ENCODE peak calls at places on chromosomes 11 and 22, in ten cellular contexts. A is breast epithelium, E is A549, T is fibroblast of mammary gland, Y is choroid plexus epithelial cell, G is kidney, K is pancreas, Q is right lobe of liver, I is heart left ventricle, O is psoas muscle. S is an unnamed sample.

GRCh38 chr11:103587951-103588788 is 448.3 kb upstream of the DDI1 start:
- DNase-seq in A (no peak), E (no peak), T (no peak), Y (no peak), G (no peak), K (no peak), Q (no peak), I (no peak), O (no peak), S (no peak)

GRCh38 chr11:60498853-60499252 is 6.3 kb downstream of the MS4A12 start:
- DNase-seq in A (no peak), E (no peak), T (no peak), Y (no peak), G (no peak), K (no peak), Q (no peak), I (no peak), O (no peak), S (no peak)

GRCh38 chr11:37141707-37142106 is 543.7 kb upstream of the RAG2 start:
- DNase-seq in A (no peak), E (no peak), T (no peak), Y (no peak), G (no peak), K (no peak), Q (no peak), I (no peak), O (no peak), S (no peak)

GRCh38 chr11:13183094-13183825 is 94.3 kb upstream of the BMAL1 start:
- DNase-seq in A (no peak), E (peak; percentile 48), T (peak; percentile 59), Y (peak; percentile 75), G (no peak), K (no peak), Q (no peak), I (no peak), O (no peak), S (no peak)

GRCh38 chr11:126548576-126549272 is 193.2 kb downstream of the ST3GAL4 start:
- DNase-seq in A (no peak), E (no peak), T (no peak), Y (no peak), G (no peak), K (no peak), Q (no peak), I (no peak), O (no peak), S (no peak)

GRCh38 chr22:37025500-37026070 is 6.0 kb downstream of the MPST start:
- DNase-seq in A (no peak), E (no peak), T (no peak), Y (no peak), G (peak; percentile 15), K (no peak), Q (no peak), I (no peak), O (no peak), S (no peak)

GRCh38 chr11:129996113-129996870 is 6.3 kb downstream of the PRDM10 start:
- DNase-seq in A (no peak), E (no peak), T (no peak), Y (no peak), G (peak; percentile 46), K (no peak), Q (no peak), I (peak; percentile 21), O (no peak), S (no peak)

GRCh38 chr22:38080847-38081635 is 2.9 kb downstream of the SLC16A8 start:
- DNase-seq in A (no peak), E (no peak), T (peak; percentile 18), Y (peak; percentile 30), G (peak; percentile 80), K (peak; percentile 78), Q (peak; percentile 58), I (no peak), O (peak; percentile 67), S (no peak)

DNA sequence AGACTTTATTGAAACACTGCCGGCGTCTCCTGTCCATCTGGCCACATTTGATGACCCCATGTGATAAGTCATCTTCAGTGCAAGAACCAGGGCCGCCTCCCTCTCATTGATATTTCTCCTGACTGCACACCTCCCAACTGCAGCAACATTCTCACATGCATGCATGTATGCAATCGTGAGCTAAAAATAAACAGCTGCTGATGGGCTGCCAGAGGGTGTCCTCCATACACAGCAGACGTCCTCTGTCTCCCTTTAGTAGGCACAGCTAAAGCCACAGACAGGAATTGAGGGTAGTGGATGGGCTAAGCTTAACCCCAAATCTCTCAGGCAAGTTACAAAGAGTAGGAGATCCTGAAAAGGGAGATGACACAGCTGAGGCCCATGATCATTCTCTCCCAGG is 106.7 kb upstream of the HSD17B12 start:
- DNase-seq in A (no peak), E (no peak), T (no peak), Y (no peak), G (no peak), K (no peak), Q (no peak), I (peak; percentile 27), O (no peak), S (no peak)
- TF ChIP-seq CTCF in A (no peak), E (no peak), T (no peak), Y (no peak), G (no peak), K (no peak), Q (no peak), I (no peak), O (no peak), S (no peak)

GRCh38 chr11:67355794-67356550 is 2.6 kb upstream of the POLD4 start:
- DNase-seq in A (no peak), E (peak; percentile 1), T (no peak), Y (no peak), G (no peak), K (no peak), Q (no peak), I (no peak), O (no peak), S (no peak)

GRCh38 chr11:67352546-67353316 is 615 bp downstream of the POLD4 start:
- DNase-seq in A (no peak), E (no peak), T (no peak), Y (no peak), G (peak; percentile 90), K (no peak), Q (peak; percentile 73), I (peak; percentile 50), O (no peak), S (peak; percentile 80)

GRCh38 chr11:67355023-67355793 is 1.9 kb upstream of the POLD4 start:
- DNase-seq in A (no peak), E (peak; percentile 11), T (no peak), Y (no peak), G (no peak), K (no peak), Q (no peak), I (no peak), O (peak; percentile 54), S (peak; percentile 69)

GRCh38 chr11:67353317-67354313 is at the start of gene POLD4:
- DNase-seq in A (peak; percentile 98), E (peak; percentile 95), T (peak; percentile 94), Y (peak; percentile 96), G (peak; percentile 99), K (peak; percentile 97), Q (peak; percentile 99), I (peak; percentile 99), O (peak; percentile 100), S (peak; percentile 99)

DNA sequence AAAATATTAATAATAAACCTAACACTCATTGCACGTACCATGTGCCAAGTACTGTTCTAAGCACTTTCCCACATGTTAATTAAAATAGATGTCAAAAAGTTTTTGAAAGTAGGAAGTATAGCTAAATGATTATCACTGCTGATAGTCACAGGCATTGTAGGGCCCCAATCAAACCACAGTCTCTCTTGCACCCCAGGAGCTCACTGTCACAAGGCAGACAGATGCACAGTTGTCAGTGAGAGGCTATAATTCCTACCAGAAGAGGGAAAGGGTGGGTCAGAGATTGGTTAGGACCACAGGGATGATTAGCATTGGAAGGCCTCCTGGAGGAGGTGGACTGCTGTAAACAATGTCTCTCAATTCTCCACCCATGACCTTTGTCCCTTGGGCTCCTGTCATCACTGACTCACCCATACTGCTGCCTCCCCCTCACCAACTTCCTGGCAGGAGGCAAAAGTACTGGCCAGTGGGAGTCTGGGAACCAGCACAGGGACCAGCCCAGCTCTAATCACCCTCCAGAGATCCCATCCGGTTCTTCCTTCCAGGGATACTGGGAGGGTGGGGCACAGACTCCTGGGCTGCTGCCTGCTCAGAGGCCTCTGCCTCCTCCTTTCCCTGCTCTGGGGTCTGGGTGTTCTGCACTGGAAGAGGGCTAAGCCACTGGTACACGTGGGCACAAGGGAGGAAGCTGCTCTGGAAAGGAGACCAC is 1.1 kb upstream of the POLD4 start:
- DNase-seq in A (no peak), E (peak; percentile 96), T (peak; percentile 99), Y (peak; percentile 84), G (peak; percentile 90), K (no peak), Q (peak; percentile 80), I (peak; percentile 80), O (peak; percentile 82), S (no peak)
- TF ChIP-seq CTCF in A (no peak), E (no peak), T (peak; percentile 35), Y (peak; percentile 44), G (no peak), K (no peak), Q (no peak), I (no peak), O (no peak), S (no peak)

GRCh38 chr11:63761870-63762661 is 6.5 kb downstream of the ZFTA start:
- DNase-seq in A (no peak), E (no peak), T (no peak), Y (no peak), G (peak; percentile 77), K (peak; percentile 55), Q (no peak), I (peak; percentile 29), O (peak; percentile 58), S (peak; percentile 45)

GRCh38 chr11:63764201-63764711 is 4.3 kb downstream of the ZFTA start:
- DNase-seq in A (no peak), E (no peak), T (no peak), Y (no peak), G (peak; percentile 75), K (peak; percentile 58), Q (peak; percentile 56), I (peak; percentile 13), O (peak; percentile 53), S (no peak)

GRCh38 chr11:63761173-63761572 is 7.4 kb downstream of the ZFTA start:
- DNase-seq in A (no peak), E (no peak), T (no peak), Y (no peak), G (no peak), K (no peak), Q (no peak), I (no peak), O (no peak), S (no peak)

GRCh38 chr11:63763506-63764200 is 4.9 kb downstream of the ZFTA start:
- DNase-seq in A (no peak), E (no peak), T (peak; percentile 59), Y (no peak), G (peak; percentile 75), K (peak; percentile 55), Q (peak; percentile 87), I (peak; percentile 41), O (peak; percentile 69), S (no peak)

DNA sequence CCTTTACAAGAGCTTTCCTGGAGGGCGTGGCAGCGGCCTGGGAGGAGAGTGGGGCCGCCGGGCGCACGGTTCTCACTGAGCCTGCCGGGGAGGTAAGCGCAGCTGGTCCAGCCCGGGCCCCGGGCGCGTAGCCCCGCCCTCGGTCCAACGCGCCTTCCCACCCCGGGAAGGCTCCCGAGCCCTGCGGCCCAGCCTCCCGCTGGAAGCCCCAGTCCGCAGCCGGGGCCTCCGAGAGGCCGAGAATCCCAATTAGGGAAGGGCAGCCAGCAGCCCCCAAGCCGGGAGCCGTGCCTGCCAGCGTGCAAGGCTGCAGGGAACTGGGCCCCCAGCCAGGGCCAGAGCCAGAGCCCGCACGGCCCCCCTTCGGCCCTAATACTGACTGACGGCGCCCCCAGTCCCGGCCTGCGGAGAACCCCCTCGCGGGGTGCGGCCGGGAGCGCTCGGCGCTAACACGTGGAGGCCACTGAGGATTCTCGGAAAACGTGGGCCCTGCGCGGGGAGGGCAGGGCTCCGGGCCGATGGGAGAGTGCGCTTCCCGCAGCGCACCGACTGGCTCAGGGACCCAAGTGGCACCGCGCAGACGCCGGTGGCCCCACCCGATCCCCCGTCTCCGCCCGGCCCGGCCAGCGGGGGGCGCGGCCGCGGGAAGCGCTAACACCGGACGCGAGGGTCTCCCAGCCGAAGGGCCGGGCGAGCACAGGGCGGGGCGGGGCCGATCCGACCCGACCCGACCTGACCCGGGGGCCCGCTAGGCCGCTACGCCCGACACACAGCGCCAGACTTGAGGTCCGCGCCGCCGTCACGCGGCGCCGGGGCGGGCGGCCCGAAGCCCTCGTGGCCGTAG is 5.7 kb downstream of the ZFTA start:
- DNase-seq in A (no peak), E (no peak), T (peak; percentile 51), Y (no peak), G (peak; percentile 82), K (peak; percentile 70), Q (peak; percentile 66), I (peak; percentile 58), O (peak; percentile 72), S (no peak)
- TF ChIP-seq CTCF in A (no peak), E (no peak), T (no peak), Y (no peak), G (no peak), K (no peak), Q (no peak), I (no peak), O (no peak), S (no peak)

DNA sequence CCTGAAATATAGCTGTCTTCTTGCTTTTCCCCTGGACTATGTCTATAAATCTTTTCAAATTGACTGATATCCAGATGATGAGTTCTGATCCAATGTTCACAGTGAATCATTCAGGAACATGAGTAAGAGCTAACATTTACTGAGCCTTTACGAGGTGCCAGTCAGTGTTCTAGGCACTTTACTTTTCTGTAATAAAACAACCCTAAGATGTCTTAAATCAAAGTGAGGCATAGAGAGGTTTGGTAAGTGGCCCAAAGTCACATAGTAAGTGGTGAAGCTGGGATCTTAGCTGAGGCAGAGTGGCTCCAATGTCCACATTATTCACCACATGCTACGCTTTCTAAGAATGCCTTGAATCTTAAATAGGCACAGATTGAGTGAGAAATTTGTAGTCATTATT is 79.9 kb upstream of the OR4C15 start:
- DNase-seq in A (no peak), E (no peak), T (no peak), Y (no peak), G (no peak), K (no peak), Q (no peak), I (no peak), O (no peak), S (no peak)
- TF ChIP-seq CTCF in A (no peak), E (no peak), T (no peak), Y (no peak), G (no peak), K (no peak), Q (no peak), I (no peak), O (no peak), S (no peak)